ENCODE peak calls at places on chromosome 11, in seven cellular contexts. One of them, this sample, is unnamed.

GRCh38 chr11:76706667-76707066 is 36.1 kb upstream of the LRRC32 start:
- DNase-seq in GM12878: no peak
- DNase-seq in K562: no peak
- DNase-seq in NT2/D1: no peak
- DNase-seq in SK-N-SH: no peak
- DNase-seq in HCT116: no peak
- DNase-seq in HepG2: no peak
- DNase-seq in this sample: no peak

GRCh38 chr11:12120031-12121008 is 9.9 kb downstream of the MICAL2 start:
- DNase-seq in GM12878: no peak
- DNase-seq in K562: no peak
- DNase-seq in NT2/D1: no peak
- DNase-seq in SK-N-SH: no peak
- DNase-seq in HCT116: no peak
- DNase-seq in HepG2: peak; percentile 25
- DNase-seq in this sample: no peak

GRCh38 chr11:33892906-33893594 is 1.2 kb upstream of the LMO2 start:
- DNase-seq in GM12878: no peak
- DNase-seq in K562: peak; percentile 74
- DNase-seq in NT2/D1: no peak
- DNase-seq in SK-N-SH: no peak
- DNase-seq in HCT116: no peak
- DNase-seq in HepG2: no peak
- DNase-seq in this sample: no peak

GRCh38 chr11:119739021-119739703 is 10.2 kb upstream of the NECTIN1 start:
- DNase-seq in GM12878: no peak
- DNase-seq in K562: no peak
- DNase-seq in NT2/D1: no peak
- DNase-seq in SK-N-SH: no peak
- DNase-seq in HCT116: no peak
- DNase-seq in HepG2: no peak
- DNase-seq in this sample: no peak

GRCh38 chr11:95296165-95296564 is 65.2 kb upstream of the SESN3 start:
- DNase-seq in GM12878: no peak
- DNase-seq in K562: no peak
- DNase-seq in NT2/D1: no peak
- DNase-seq in SK-N-SH: peak; percentile 3
- DNase-seq in HCT116: no peak
- DNase-seq in HepG2: no peak
- DNase-seq in this sample: no peak

GRCh38 chr11:11960687-11961086 is 47.7 kb downstream of the DKK3 start:
- DNase-seq in GM12878: no peak
- DNase-seq in K562: no peak
- DNase-seq in NT2/D1: no peak
- DNase-seq in SK-N-SH: no peak
- DNase-seq in HCT116: no peak
- DNase-seq in HepG2: no peak
- DNase-seq in this sample: no peak

GRCh38 chr11:64400096-64400495 is 41.1 kb downstream of the RPS6KA4 start:
- DNase-seq in GM12878: no peak
- DNase-seq in K562: peak; percentile 50
- DNase-seq in NT2/D1: no peak
- DNase-seq in SK-N-SH: no peak
- DNase-seq in HCT116: no peak
- DNase-seq in HepG2: no peak
- DNase-seq in this sample: no peak

GRCh38 chr11:19704213-19704612 is 8.4 kb upstream of the NAV2 start:
- DNase-seq in GM12878: no peak
- DNase-seq in K562: no peak
- DNase-seq in NT2/D1: no peak
- DNase-seq in SK-N-SH: no peak
- DNase-seq in HCT116: no peak
- DNase-seq in HepG2: no peak
- DNase-seq in this sample: no peak

GRCh38 chr11:13596601-13597000 is 71.9 kb upstream of the FAR1 start:
- DNase-seq in GM12878: no peak
- DNase-seq in K562: no peak
- DNase-seq in NT2/D1: no peak
- DNase-seq in SK-N-SH: no peak
- DNase-seq in HCT116: no peak
- DNase-seq in HepG2: no peak
- DNase-seq in this sample: no peak

GRCh38 chr11:7548659-7549283 is 35.0 kb downstream of the PPFIBP2 start:
- DNase-seq in GM12878: no peak
- DNase-seq in K562: no peak
- DNase-seq in NT2/D1: peak; percentile 38
- DNase-seq in SK-N-SH: no peak
- DNase-seq in HCT116: peak; percentile 16
- DNase-seq in HepG2: peak; percentile 25
- DNase-seq in this sample: peak; percentile 73

GRCh38 chr11:45897556-45897955 is 9.5 kb downstream of the FREY1 start:
- DNase-seq in GM12878: no peak
- DNase-seq in K562: no peak
- DNase-seq in NT2/D1: no peak
- DNase-seq in SK-N-SH: peak; percentile 33
- DNase-seq in HCT116: no peak
- DNase-seq in HepG2: no peak
- DNase-seq in this sample: no peak

GRCh38 chr11:45892856-45893255 is 7.4 kb downstream of the MAPK8IP1 start:
- DNase-seq in GM12878: no peak
- DNase-seq in K562: no peak
- DNase-seq in NT2/D1: no peak
- DNase-seq in SK-N-SH: peak; percentile 2
- DNase-seq in HCT116: no peak
- DNase-seq in HepG2: no peak
- DNase-seq in this sample: no peak

GRCh38 chr11:45896392-45897068 is 10.5 kb downstream of the FREY1 start:
- DNase-seq in GM12878: no peak
- DNase-seq in K562: no peak
- DNase-seq in NT2/D1: peak; percentile 76
- DNase-seq in SK-N-SH: peak; percentile 73
- DNase-seq in HCT116: no peak
- DNase-seq in HepG2: no peak
- DNase-seq in this sample: no peak

GRCh38 chr11:45894555-45895247 is 9.2 kb downstream of the MAPK8IP1 start:
- DNase-seq in GM12878: no peak
- DNase-seq in K562: no peak
- DNase-seq in NT2/D1: no peak
- DNase-seq in SK-N-SH: peak; percentile 14
- DNase-seq in HCT116: no peak
- DNase-seq in HepG2: no peak
- DNase-seq in this sample: no peak

GRCh38 chr11:45895553-45896259 is 10.3 kb downstream of the MAPK8IP1 start:
- DNase-seq in GM12878: no peak
- DNase-seq in K562: no peak
- DNase-seq in NT2/D1: no peak
- DNase-seq in SK-N-SH: peak; percentile 32
- DNase-seq in HCT116: no peak
- DNase-seq in HepG2: no peak
- DNase-seq in this sample: no peak
- TF ChIP-seq YY1 in GM12878: no peak
- TF ChIP-seq YY1 in K562: no peak
- TF ChIP-seq YY1 in NT2/D1: no peak
- TF ChIP-seq YY1 in SK-N-SH: no peak
- TF ChIP-seq YY1 in HCT116: no peak
- TF ChIP-seq YY1 in HepG2: no peak
- TF ChIP-seq YY1 in this sample: no peak

GRCh38 chr11:109401532-109401931 is 20.5 kb upstream of the C11orf87 start:
- DNase-seq in GM12878: no peak
- DNase-seq in K562: no peak
- DNase-seq in NT2/D1: no peak
- DNase-seq in SK-N-SH: no peak
- DNase-seq in HCT116: no peak
- DNase-seq in HepG2: no peak
- DNase-seq in this sample: no peak

GRCh38 chr11:109405671-109406070 is 16.3 kb upstream of the C11orf87 start:
- DNase-seq in GM12878: no peak
- DNase-seq in K562: no peak
- DNase-seq in NT2/D1: no peak
- DNase-seq in SK-N-SH: no peak
- DNase-seq in HCT116: no peak
- DNase-seq in HepG2: no peak
- DNase-seq in this sample: no peak
- TF ChIP-seq YY1 in GM12878: no peak
- TF ChIP-seq YY1 in K562: no peak
- TF ChIP-seq YY1 in NT2/D1: no peak
- TF ChIP-seq YY1 in SK-N-SH: no peak
- TF ChIP-seq YY1 in HCT116: no peak
- TF ChIP-seq YY1 in HepG2: no peak
- TF ChIP-seq YY1 in this sample: no peak

GRCh38 chr11:92180664-92181251 is 43.9 kb upstream of the FAT3 start:
- DNase-seq in GM12878: no peak
- DNase-seq in K562: no peak
- DNase-seq in NT2/D1: no peak
- DNase-seq in SK-N-SH: no peak
- DNase-seq in HCT116: no peak
- DNase-seq in HepG2: no peak
- DNase-seq in this sample: no peak
- TF ChIP-seq YY1 in GM12878: no peak
- TF ChIP-seq YY1 in K562: no peak
- TF ChIP-seq YY1 in NT2/D1: no peak
- TF ChIP-seq YY1 in SK-N-SH: no peak
- TF ChIP-seq YY1 in HCT116: no peak
- TF ChIP-seq YY1 in HepG2: no peak
- TF ChIP-seq YY1 in this sample: no peak

DNA sequence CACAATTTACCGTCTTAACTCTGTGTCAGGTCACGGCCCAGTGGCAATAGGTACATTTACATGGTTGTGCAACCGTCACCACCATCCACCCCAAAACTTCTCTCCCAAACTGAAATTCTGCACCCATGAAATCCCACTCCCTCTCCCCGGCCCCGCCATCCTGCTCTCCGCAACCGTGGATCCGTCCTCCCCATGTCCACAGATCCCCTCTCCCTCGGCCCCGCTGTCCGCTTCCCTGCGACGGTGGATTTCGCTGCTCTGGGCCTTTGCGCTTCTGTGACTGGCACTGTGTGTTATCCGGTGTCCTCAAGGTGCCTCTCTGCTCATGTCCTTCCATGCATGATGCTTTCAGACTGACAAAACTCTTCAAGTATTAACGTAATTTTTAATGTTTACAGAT is 76.3 kb downstream of the KCNQ1 start:
- DNase-seq in GM12878: no peak
- DNase-seq in K562: no peak
- DNase-seq in NT2/D1: no peak
- DNase-seq in SK-N-SH: no peak
- DNase-seq in HCT116: no peak
- DNase-seq in HepG2: no peak
- DNase-seq in this sample: no peak
- TF ChIP-seq YY1 in GM12878: no peak
- TF ChIP-seq YY1 in K562: no peak
- TF ChIP-seq YY1 in NT2/D1: no peak
- TF ChIP-seq YY1 in SK-N-SH: no peak
- TF ChIP-seq YY1 in HCT116: no peak
- TF ChIP-seq YY1 in HepG2: no peak
- TF ChIP-seq YY1 in this sample: no peak

GRCh38 chr11:43789700-43790443 is 90.8 kb upstream of the ALKBH3 start:
- DNase-seq in GM12878: no peak
- DNase-seq in K562: no peak
- DNase-seq in NT2/D1: no peak
- DNase-seq in SK-N-SH: no peak
- DNase-seq in HCT116: peak; percentile 22
- DNase-seq in HepG2: no peak
- DNase-seq in this sample: no peak
- TF ChIP-seq YY1 in GM12878: no peak
- TF ChIP-seq YY1 in K562: no peak
- TF ChIP-seq YY1 in NT2/D1: no peak
- TF ChIP-seq YY1 in SK-N-SH: peak; percentile 41
- TF ChIP-seq YY1 in HCT116: no peak
- TF ChIP-seq YY1 in HepG2: no peak
- TF ChIP-seq YY1 in this sample: no peak

GRCh38 chr11:116530705-116531104 is 242.1 kb downstream of the BUD13 start:
- DNase-seq in GM12878: no peak
- DNase-seq in K562: no peak
- DNase-seq in NT2/D1: no peak
- DNase-seq in SK-N-SH: no peak
- DNase-seq in HCT116: no peak
- DNase-seq in HepG2: no peak
- DNase-seq in this sample: no peak
- TF ChIP-seq YY1 in GM12878: no peak
- TF ChIP-seq YY1 in K562: no peak
- TF ChIP-seq YY1 in NT2/D1: no peak
- TF ChIP-seq YY1 in SK-N-SH: no peak
- TF ChIP-seq YY1 in HCT116: no peak
- TF ChIP-seq YY1 in HepG2: no peak
- TF ChIP-seq YY1 in this sample: no peak